ENCODE peak calls at places on chromosome 1, in four cellular contexts. N is stimulated activated CD4-positive, alpha-beta T cell treated with anti-CD3 and anti-CD28 coated beads, TNF-alpha, amount 100 ng/mL, for 4 hours; H is GM23248; L is NCI-H82. Z is an unnamed sample.

GRCh38 chr1:88888755-88889154 is 2.6 kb downstream of the GTF2B start:
- DNase-seq in N (no peak), H (no peak), L (no peak), Z (no peak)

GRCh38 chr1:56466541-56466940 is 112.8 kb downstream of the PLPP3 start:
- DNase-seq in N (no peak), H (no peak), L (no peak), Z (no peak)

GRCh38 chr1:174912243-174912642 is 87.5 kb upstream of the CACYBP start:
- DNase-seq in L (no peak), H (no peak), N (no peak), Z (peak)

GRCh38 chr1:94593611-94594010 is 52.1 kb upstream of the F3 start:
- DNase-seq in L (no peak), H (no peak), N (no peak), Z (no peak)

GRCh38 chr1:173507205-173507846 is 30.2 kb downstream of the PRDX6 start:
- DNase-seq in H (peak), L (peak), N (no peak), Z (no peak)

GRCh38 chr1:27205819-27206218 is 28.6 kb upstream of the WDTC1 start:
- DNase-seq in N (no peak), L (no peak), H (no peak), Z (no peak)

GRCh38 chr1:71979947-71980346 is 302.4 kb downstream of the NEGR1 start:
- DNase-seq in H (no peak), L (no peak), N (no peak), Z (no peak)

GRCh38 chr1:225973158-225973557 is 26.0 kb downstream of the SDE2 start:
- DNase-seq in N (no peak), L (peak), H (no peak), Z (no peak)

GRCh38 chr1:110630770-110631663 is 24.9 kb upstream of the KCNA2 start:
- DNase-seq in H (peak), N (peak), L (peak), Z (peak)

Z was measured in stimulated activated CD8-positive, alpha-beta memory T cell treated with anti-CD3 and anti-CD28 coated beads, Interleukin-2, amount 100 ng/mL, for 48 hours.